ENCODE peak calls at places on chromosomes 7 and 10, in ten cellular contexts. One of them, this sample, is unnamed.

GRCh38 chr7:42456756-42457276 is 219.8 kb upstream of the GLI3 start:
- DNase-seq in NCI-H1694 treated with DMSO at 0.1 percent for 48 hours: no peak
- DNase-seq in fibroblast of mammary gland: peak; percentile 36
- DNase-seq in iPS-NIHi11: no peak
- DNase-seq in stimulated activated CD4-positive, alpha-beta T cell treated with anti-CD3 and anti-CD28 coated beads, Interleukin-1b, Interleukin-23, amount 100 ng/mL, for 24 hours: no peak
- DNase-seq in hippocampal formation: no peak
- DNase-seq in ELR: no peak
- DNase-seq in IMR-90: no peak
- DNase-seq in AG08395: no peak
- DNase-seq in NT2/D1: no peak
- DNase-seq in this sample: no peak

GRCh38 chr7:78073470-78074382 is 275.2 kb downstream of the PHTF2 start:
- DNase-seq in stimulated activated CD4-positive, alpha-beta T cell treated with anti-CD3 and anti-CD28 coated beads, Interleukin-1b, Interleukin-23, amount 100 ng/mL, for 24 hours: no peak
- DNase-seq in NT2/D1: no peak
- DNase-seq in ELR: no peak
- DNase-seq in iPS-NIHi11: no peak
- DNase-seq in fibroblast of mammary gland: no peak
- DNase-seq in NCI-H1694 treated with DMSO at 0.1 percent for 48 hours: no peak
- DNase-seq in AG08395: no peak
- DNase-seq in IMR-90: no peak
- DNase-seq in hippocampal formation: no peak
- DNase-seq in this sample: no peak

GRCh38 chr10:69974551-69975155 is 78.0 kb upstream of the MACROH2A2 start:
- DNase-seq in stimulated activated CD4-positive, alpha-beta T cell treated with anti-CD3 and anti-CD28 coated beads, Interleukin-1b, Interleukin-23, amount 100 ng/mL, for 24 hours: no peak
- DNase-seq in NCI-H1694 treated with DMSO at 0.1 percent for 48 hours: no peak
- DNase-seq in AG08395: peak; percentile 26
- DNase-seq in fibroblast of mammary gland: peak; percentile 90
- DNase-seq in hippocampal formation: no peak
- DNase-seq in IMR-90: peak; percentile 91
- DNase-seq in iPS-NIHi11: no peak
- DNase-seq in ELR: peak; percentile 69
- DNase-seq in NT2/D1: no peak
- DNase-seq in this sample: no peak

GRCh38 chr7:93016085-93016471 is 101.7 kb downstream of the SAMD9 start:
- DNase-seq in hippocampal formation: no peak
- DNase-seq in stimulated activated CD4-positive, alpha-beta T cell treated with anti-CD3 and anti-CD28 coated beads, Interleukin-1b, Interleukin-23, amount 100 ng/mL, for 24 hours: no peak
- DNase-seq in NT2/D1: no peak
- DNase-seq in iPS-NIHi11: no peak
- DNase-seq in ELR: peak; percentile 10
- DNase-seq in fibroblast of mammary gland: peak; percentile 47
- DNase-seq in AG08395: peak; percentile 45
- DNase-seq in NCI-H1694 treated with DMSO at 0.1 percent for 48 hours: no peak
- DNase-seq in IMR-90: peak; percentile 45
- DNase-seq in this sample: no peak

GRCh38 chr7:147279951-147280350 is 1163.3 kb downstream of the CNTNAP2 start:
- DNase-seq in fibroblast of mammary gland: no peak
- DNase-seq in stimulated activated CD4-positive, alpha-beta T cell treated with anti-CD3 and anti-CD28 coated beads, Interleukin-1b, Interleukin-23, amount 100 ng/mL, for 24 hours: no peak
- DNase-seq in NCI-H1694 treated with DMSO at 0.1 percent for 48 hours: no peak
- DNase-seq in hippocampal formation: peak; percentile 2
- DNase-seq in NT2/D1: no peak
- DNase-seq in IMR-90: no peak
- DNase-seq in AG08395: no peak
- DNase-seq in ELR: no peak
- DNase-seq in iPS-NIHi11: no peak
- DNase-seq in this sample: peak; percentile 97

GRCh38 chr7:128821724-128822123 is 8.5 kb upstream of the FLNC start:
- DNase-seq in NT2/D1: no peak
- DNase-seq in IMR-90: no peak
- DNase-seq in hippocampal formation: no peak
- DNase-seq in iPS-NIHi11: no peak
- DNase-seq in NCI-H1694 treated with DMSO at 0.1 percent for 48 hours: no peak
- DNase-seq in stimulated activated CD4-positive, alpha-beta T cell treated with anti-CD3 and anti-CD28 coated beads, Interleukin-1b, Interleukin-23, amount 100 ng/mL, for 24 hours: no peak
- DNase-seq in AG08395: no peak
- DNase-seq in ELR: no peak
- DNase-seq in fibroblast of mammary gland: no peak
- DNase-seq in this sample: no peak

GRCh38 chr7:1512781-1513656 is 8.8 kb upstream of the INTS1 start:
- DNase-seq in IMR-90: peak; percentile 41
- DNase-seq in NT2/D1: no peak
- DNase-seq in NCI-H1694 treated with DMSO at 0.1 percent for 48 hours: no peak
- DNase-seq in ELR: peak; percentile 93
- DNase-seq in hippocampal formation: peak; percentile 16
- DNase-seq in iPS-NIHi11: no peak
- DNase-seq in fibroblast of mammary gland: peak; percentile 41
- DNase-seq in stimulated activated CD4-positive, alpha-beta T cell treated with anti-CD3 and anti-CD28 coated beads, Interleukin-1b, Interleukin-23, amount 100 ng/mL, for 24 hours: peak; percentile 30
- DNase-seq in AG08395: peak; percentile 75
- DNase-seq in this sample: no peak

GRCh38 chr7:123677316-123677715 is 21.6 kb downstream of the LMOD2 start:
- DNase-seq in hippocampal formation: no peak
- DNase-seq in IMR-90: no peak
- DNase-seq in iPS-NIHi11: no peak
- DNase-seq in stimulated activated CD4-positive, alpha-beta T cell treated with anti-CD3 and anti-CD28 coated beads, Interleukin-1b, Interleukin-23, amount 100 ng/mL, for 24 hours: no peak
- DNase-seq in ELR: no peak
- DNase-seq in NCI-H1694 treated with DMSO at 0.1 percent for 48 hours: no peak
- DNase-seq in fibroblast of mammary gland: no peak
- DNase-seq in NT2/D1: no peak
- DNase-seq in AG08395: no peak
- DNase-seq in this sample: no peak

GRCh38 chr10:127415901-127416630 is 133.0 kb upstream of the NPS start:
- DNase-seq in NT2/D1: no peak
- DNase-seq in stimulated activated CD4-positive, alpha-beta T cell treated with anti-CD3 and anti-CD28 coated beads, Interleukin-1b, Interleukin-23, amount 100 ng/mL, for 24 hours: no peak
- DNase-seq in ELR: no peak
- DNase-seq in AG08395: no peak
- DNase-seq in hippocampal formation: no peak
- DNase-seq in NCI-H1694 treated with DMSO at 0.1 percent for 48 hours: no peak
- DNase-seq in fibroblast of mammary gland: no peak
- DNase-seq in iPS-NIHi11: no peak
- DNase-seq in IMR-90: no peak
- DNase-seq in this sample: no peak

GRCh38 chr7:22499044-22499443 is 944 bp downstream of the STEAP1B start:
- DNase-seq in hippocampal formation: no peak
- DNase-seq in NT2/D1: no peak
- DNase-seq in ELR: no peak
- DNase-seq in iPS-NIHi11: no peak
- DNase-seq in AG08395: no peak
- DNase-seq in stimulated activated CD4-positive, alpha-beta T cell treated with anti-CD3 and anti-CD28 coated beads, Interleukin-1b, Interleukin-23, amount 100 ng/mL, for 24 hours: no peak
- DNase-seq in NCI-H1694 treated with DMSO at 0.1 percent for 48 hours: no peak
- DNase-seq in fibroblast of mammary gland: peak; percentile 55
- DNase-seq in IMR-90: peak; percentile 21
- DNase-seq in this sample: no peak

GRCh38 chr10:130039141-130039540 is 71.5 kb downstream of the C10orf143 start:
- DNase-seq in NT2/D1: no peak
- DNase-seq in AG08395: no peak
- DNase-seq in stimulated activated CD4-positive, alpha-beta T cell treated with anti-CD3 and anti-CD28 coated beads, Interleukin-1b, Interleukin-23, amount 100 ng/mL, for 24 hours: no peak
- DNase-seq in IMR-90: no peak
- DNase-seq in hippocampal formation: no peak
- DNase-seq in NCI-H1694 treated with DMSO at 0.1 percent for 48 hours: no peak
- DNase-seq in fibroblast of mammary gland: no peak
- DNase-seq in ELR: no peak
- DNase-seq in iPS-NIHi11: no peak
- DNase-seq in this sample: no peak

GRCh38 chr7:96670338-96671289 is 39.0 kb downstream of the SEM1 start:
- DNase-seq in NCI-H1694 treated with DMSO at 0.1 percent for 48 hours: peak; percentile 88
- DNase-seq in AG08395: no peak
- DNase-seq in iPS-NIHi11: no peak
- DNase-seq in stimulated activated CD4-positive, alpha-beta T cell treated with anti-CD3 and anti-CD28 coated beads, Interleukin-1b, Interleukin-23, amount 100 ng/mL, for 24 hours: no peak
- DNase-seq in fibroblast of mammary gland: no peak
- DNase-seq in ELR: no peak
- DNase-seq in NT2/D1: no peak
- DNase-seq in IMR-90: no peak
- DNase-seq in hippocampal formation: no peak
- DNase-seq in this sample: peak; percentile 38

GRCh38 chr7:70380315-70381027 is 751.5 kb upstream of the GALNT17 start:
- DNase-seq in AG08395: peak; percentile 43
- DNase-seq in IMR-90: no peak
- DNase-seq in iPS-NIHi11: no peak
- DNase-seq in stimulated activated CD4-positive, alpha-beta T cell treated with anti-CD3 and anti-CD28 coated beads, Interleukin-1b, Interleukin-23, amount 100 ng/mL, for 24 hours: no peak
- DNase-seq in NT2/D1: no peak
- DNase-seq in hippocampal formation: no peak
- DNase-seq in fibroblast of mammary gland: peak; percentile 78
- DNase-seq in ELR: no peak
- DNase-seq in NCI-H1694 treated with DMSO at 0.1 percent for 48 hours: no peak
- DNase-seq in this sample: no peak

GRCh38 chr10:6089334-6090219 is 743 bp downstream of the RBM17 start:
- DNase-seq in ELR: peak; percentile 66
- DNase-seq in IMR-90: no peak
- DNase-seq in NT2/D1: no peak
- DNase-seq in AG08395: peak; percentile 24
- DNase-seq in hippocampal formation: no peak
- DNase-seq in stimulated activated CD4-positive, alpha-beta T cell treated with anti-CD3 and anti-CD28 coated beads, Interleukin-1b, Interleukin-23, amount 100 ng/mL, for 24 hours: no peak
- DNase-seq in fibroblast of mammary gland: no peak
- DNase-seq in NCI-H1694 treated with DMSO at 0.1 percent for 48 hours: no peak
- DNase-seq in iPS-NIHi11: no peak
- DNase-seq in this sample: no peak

GRCh38 chr10:46549171-46550075 is 7.0 kb downstream of the GPRIN2 start:
- DNase-seq in fibroblast of mammary gland: no peak
- DNase-seq in AG08395: no peak
- DNase-seq in ELR: no peak
- DNase-seq in NCI-H1694 treated with DMSO at 0.1 percent for 48 hours: no peak
- DNase-seq in iPS-NIHi11: no peak
- DNase-seq in stimulated activated CD4-positive, alpha-beta T cell treated with anti-CD3 and anti-CD28 coated beads, Interleukin-1b, Interleukin-23, amount 100 ng/mL, for 24 hours: no peak
- DNase-seq in hippocampal formation: no peak
- DNase-seq in NT2/D1: no peak
- DNase-seq in IMR-90: no peak
- DNase-seq in this sample: no peak

GRCh38 chr7:289209-289755 is 688 bp upstream of the FOXL3 start:
- DNase-seq in NCI-H1694 treated with DMSO at 0.1 percent for 48 hours: no peak
- DNase-seq in AG08395: no peak
- DNase-seq in ELR: no peak
- DNase-seq in hippocampal formation: no peak
- DNase-seq in IMR-90: no peak
- DNase-seq in fibroblast of mammary gland: no peak
- DNase-seq in NT2/D1: no peak
- DNase-seq in iPS-NIHi11: no peak
- DNase-seq in stimulated activated CD4-positive, alpha-beta T cell treated with anti-CD3 and anti-CD28 coated beads, Interleukin-1b, Interleukin-23, amount 100 ng/mL, for 24 hours: no peak
- DNase-seq in this sample: no peak

GRCh38 chr10:78746178-78746763 is 322.5 kb upstream of the ZMIZ1 start:
- DNase-seq in IMR-90: no peak
- DNase-seq in AG08395: no peak
- DNase-seq in fibroblast of mammary gland: no peak
- DNase-seq in NCI-H1694 treated with DMSO at 0.1 percent for 48 hours: no peak
- DNase-seq in hippocampal formation: no peak
- DNase-seq in iPS-NIHi11: no peak
- DNase-seq in NT2/D1: no peak
- DNase-seq in ELR: no peak
- DNase-seq in stimulated activated CD4-positive, alpha-beta T cell treated with anti-CD3 and anti-CD28 coated beads, Interleukin-1b, Interleukin-23, amount 100 ng/mL, for 24 hours: no peak
- DNase-seq in this sample: no peak

GRCh38 chr10:125166658-125167057 is 6.3 kb upstream of the CTBP2 start:
- DNase-seq in ELR: no peak
- DNase-seq in stimulated activated CD4-positive, alpha-beta T cell treated with anti-CD3 and anti-CD28 coated beads, Interleukin-1b, Interleukin-23, amount 100 ng/mL, for 24 hours: no peak
- DNase-seq in NT2/D1: no peak
- DNase-seq in hippocampal formation: no peak
- DNase-seq in fibroblast of mammary gland: no peak
- DNase-seq in NCI-H1694 treated with DMSO at 0.1 percent for 48 hours: no peak
- DNase-seq in AG08395: no peak
- DNase-seq in IMR-90: no peak
- DNase-seq in iPS-NIHi11: no peak
- DNase-seq in this sample: no peak

GRCh38 chr7:81503321-81503720 is 266.5 kb downstream of the HGF start:
- DNase-seq in IMR-90: no peak
- DNase-seq in NCI-H1694 treated with DMSO at 0.1 percent for 48 hours: no peak
- DNase-seq in ELR: no peak
- DNase-seq in hippocampal formation: no peak
- DNase-seq in iPS-NIHi11: no peak
- DNase-seq in NT2/D1: no peak
- DNase-seq in AG08395: no peak
- DNase-seq in fibroblast of mammary gland: no peak
- DNase-seq in stimulated activated CD4-positive, alpha-beta T cell treated with anti-CD3 and anti-CD28 coated beads, Interleukin-1b, Interleukin-23, amount 100 ng/mL, for 24 hours: no peak
- DNase-seq in this sample: no peak

GRCh38 chr7:89029864-89030263 is 234.3 kb upstream of the TEX47 start:
- DNase-seq in NCI-H1694 treated with DMSO at 0.1 percent for 48 hours: no peak
- DNase-seq in ELR: no peak
- DNase-seq in stimulated activated CD4-positive, alpha-beta T cell treated with anti-CD3 and anti-CD28 coated beads, Interleukin-1b, Interleukin-23, amount 100 ng/mL, for 24 hours: no peak
- DNase-seq in AG08395: peak; percentile 18
- DNase-seq in IMR-90: no peak
- DNase-seq in iPS-NIHi11: no peak
- DNase-seq in NT2/D1: no peak
- DNase-seq in hippocampal formation: no peak
- DNase-seq in fibroblast of mammary gland: peak; percentile 14
- DNase-seq in this sample: no peak

GRCh38 chr10:93921338-93921737 is 27.6 kb downstream of the SLC35G1 start:
- DNase-seq in hippocampal formation: no peak
- DNase-seq in NCI-H1694 treated with DMSO at 0.1 percent for 48 hours: no peak
- DNase-seq in iPS-NIHi11: no peak
- DNase-seq in fibroblast of mammary gland: no peak
- DNase-seq in ELR: peak; percentile 7
- DNase-seq in stimulated activated CD4-positive, alpha-beta T cell treated with anti-CD3 and anti-CD28 coated beads, Interleukin-1b, Interleukin-23, amount 100 ng/mL, for 24 hours: peak; percentile 15
- DNase-seq in IMR-90: no peak
- DNase-seq in AG08395: no peak
- DNase-seq in NT2/D1: no peak
- DNase-seq in this sample: no peak

GRCh38 chr10:113080621-113081229 is 130.7 kb downstream of the TCF7L2 start:
- DNase-seq in IMR-90: no peak
- DNase-seq in hippocampal formation: no peak
- DNase-seq in ELR: no peak
- DNase-seq in AG08395: no peak
- DNase-seq in fibroblast of mammary gland: no peak
- DNase-seq in NT2/D1: no peak
- DNase-seq in iPS-NIHi11: no peak
- DNase-seq in stimulated activated CD4-positive, alpha-beta T cell treated with anti-CD3 and anti-CD28 coated beads, Interleukin-1b, Interleukin-23, amount 100 ng/mL, for 24 hours: no peak
- DNase-seq in NCI-H1694 treated with DMSO at 0.1 percent for 48 hours: no peak
- DNase-seq in this sample: no peak

GRCh38 chr10:5583525-5584175 is 58.9 kb downstream of the CALML3 start:
- DNase-seq in ELR: no peak
- DNase-seq in hippocampal formation: no peak
- DNase-seq in NT2/D1: peak; percentile 39
- DNase-seq in stimulated activated CD4-positive, alpha-beta T cell treated with anti-CD3 and anti-CD28 coated beads, Interleukin-1b, Interleukin-23, amount 100 ng/mL, for 24 hours: no peak
- DNase-seq in fibroblast of mammary gland: no peak
- DNase-seq in iPS-NIHi11: peak; percentile 65
- DNase-seq in NCI-H1694 treated with DMSO at 0.1 percent for 48 hours: no peak
- DNase-seq in IMR-90: no peak
- DNase-seq in AG08395: no peak
- DNase-seq in this sample: no peak

GRCh38 chr7:97155897-97156418 is 38.5 kb downstream of the SDHAF3 start:
- DNase-seq in stimulated activated CD4-positive, alpha-beta T cell treated with anti-CD3 and anti-CD28 coated beads, Interleukin-1b, Interleukin-23, amount 100 ng/mL, for 24 hours: no peak
- DNase-seq in IMR-90: no peak
- DNase-seq in NCI-H1694 treated with DMSO at 0.1 percent for 48 hours: no peak
- DNase-seq in hippocampal formation: no peak
- DNase-seq in AG08395: no peak
- DNase-seq in ELR: no peak
- DNase-seq in NT2/D1: no peak
- DNase-seq in fibroblast of mammary gland: no peak
- DNase-seq in iPS-NIHi11: no peak
- DNase-seq in this sample: no peak

GRCh38 chr7:66036788-66037187 is 38.8 kb upstream of the ASL start:
- DNase-seq in NT2/D1: no peak
- DNase-seq in ELR: no peak
- DNase-seq in iPS-NIHi11: no peak
- DNase-seq in fibroblast of mammary gland: no peak
- DNase-seq in stimulated activated CD4-positive, alpha-beta T cell treated with anti-CD3 and anti-CD28 coated beads, Interleukin-1b, Interleukin-23, amount 100 ng/mL, for 24 hours: no peak
- DNase-seq in NCI-H1694 treated with DMSO at 0.1 percent for 48 hours: no peak
- DNase-seq in IMR-90: no peak
- DNase-seq in hippocampal formation: no peak
- DNase-seq in AG08395: no peak
- DNase-seq in this sample: no peak

GRCh38 chr7:65302883-65303282 is 70.8 kb upstream of the ZNF92 start:
- DNase-seq in ELR: no peak
- DNase-seq in AG08395: no peak
- DNase-seq in iPS-NIHi11: no peak
- DNase-seq in NT2/D1: no peak
- DNase-seq in NCI-H1694 treated with DMSO at 0.1 percent for 48 hours: no peak
- DNase-seq in hippocampal formation: no peak
- DNase-seq in stimulated activated CD4-positive, alpha-beta T cell treated with anti-CD3 and anti-CD28 coated beads, Interleukin-1b, Interleukin-23, amount 100 ng/mL, for 24 hours: no peak
- DNase-seq in fibroblast of mammary gland: no peak
- DNase-seq in IMR-90: no peak
- DNase-seq in this sample: no peak

GRCh38 chr7:104552102-104552501 is 223.7 kb downstream of the LHFPL3 start:
- DNase-seq in iPS-NIHi11: peak; percentile 77
- DNase-seq in NT2/D1: peak; percentile 57
- DNase-seq in stimulated activated CD4-positive, alpha-beta T cell treated with anti-CD3 and anti-CD28 coated beads, Interleukin-1b, Interleukin-23, amount 100 ng/mL, for 24 hours: no peak
- DNase-seq in IMR-90: peak; percentile 4
- DNase-seq in hippocampal formation: peak; percentile 6
- DNase-seq in NCI-H1694 treated with DMSO at 0.1 percent for 48 hours: no peak
- DNase-seq in AG08395: no peak
- DNase-seq in ELR: peak; percentile 50
- DNase-seq in fibroblast of mammary gland: peak; percentile 69
- DNase-seq in this sample: no peak

GRCh38 chr10:132919374-132920100 is 22.8 kb downstream of the CFAP46 start:
- DNase-seq in NCI-H1694 treated with DMSO at 0.1 percent for 48 hours: no peak
- DNase-seq in stimulated activated CD4-positive, alpha-beta T cell treated with anti-CD3 and anti-CD28 coated beads, Interleukin-1b, Interleukin-23, amount 100 ng/mL, for 24 hours: no peak
- DNase-seq in NT2/D1: no peak
- DNase-seq in iPS-NIHi11: no peak
- DNase-seq in IMR-90: no peak
- DNase-seq in ELR: no peak
- DNase-seq in AG08395: no peak
- DNase-seq in hippocampal formation: no peak
- DNase-seq in fibroblast of mammary gland: no peak
- DNase-seq in this sample: no peak